ENCODE peak calls at places on chromosomes 12 and 14, in seven cellular contexts. I is cardiac muscle cell, F is colonic mucosa, W is brain microvascular endothelial cell, E is hepatocyte, H is IMR-90, Z is transverse colon. B is an unnamed sample.

GRCh38 chr12:89946518-89946917 is 237.9 kb upstream of the ATP2B1 start:
- DNase-seq in E (no peak), F (peak; percentile 54), I (no peak), H (no peak), Z (peak; percentile 30), W (no peak), B (no peak)

GRCh38 chr12:111330800-111331752 is 37.8 kb downstream of the PHETA1 start:
- DNase-seq in I (peak; percentile 71), E (peak; percentile 65), H (peak; percentile 24), Z (no peak), W (peak; percentile 12), F (no peak), B (peak; percentile 71)

GRCh38 chr14:30551460-30551859 is 7.5 kb upstream of the G2E3 start:
- DNase-seq in F (no peak), H (peak; percentile 50), Z (no peak), I (no peak), E (no peak), W (peak; percentile 22), B (no peak)

GRCh38 chr12:52249041-52249461 is 16.0 kb downstream of the KRT7 start:
- DNase-seq in H (no peak), F (no peak), Z (no peak), W (no peak), E (no peak), I (no peak), B (no peak)

GRCh38 chr14:100873083-100873482 is 30.4 kb downstream of the RTL1 start:
- DNase-seq in I (no peak), F (no peak), W (no peak), Z (no peak), E (no peak), H (no peak), B (no peak)

GRCh38 chr12:10501031-10501430 is 4.7 kb upstream of the EIF2S3B start:
- DNase-seq in H (no peak), E (no peak), W (no peak), I (peak; percentile 38), Z (no peak), F (no peak), B (peak; percentile 28)

GRCh38 chr12:50182461-50182860 is 15.3 kb upstream of the CERS5 start:
- DNase-seq in Z (no peak), I (no peak), F (no peak), W (no peak), H (no peak), E (no peak), B (no peak)

GRCh38 chr12:88579572-88579940 is 715 bp downstream of the KITLG start:
- DNase-seq in Z (peak; percentile 56), H (no peak), W (peak; percentile 13), E (peak; percentile 54), F (peak; percentile 67), I (peak; percentile 54), B (no peak)

GRCh38 chr12:80837342-80837978 is 100.3 kb downstream of the LIN7A start:
- DNase-seq in I (peak; percentile 79), H (peak; percentile 76), F (no peak), E (peak; percentile 62), W (peak; percentile 77), Z (no peak), B (peak; percentile 83)

GRCh38 chr12:46524778-46525177 is 152.2 kb upstream of the SLC38A2 start:
- DNase-seq in I (peak; percentile 97), W (peak; percentile 60), F (peak; percentile 62), Z (peak; percentile 75), E (peak; percentile 70), H (peak; percentile 92), B (peak; percentile 98)

GRCh38 chr12:80269953-80270552 is 170.7 kb downstream of the OTOGL start:
- DNase-seq in E (peak; percentile 63), Z (no peak), F (no peak), H (peak; percentile 60), W (peak; percentile 41), I (peak; percentile 66), B (peak; percentile 73)

GRCh38 chr14:89276424-89276975 is 140.5 kb downstream of the FOXN3 start:
- DNase-seq in W (peak; percentile 83), Z (peak; percentile 33), F (no peak), E (no peak), I (peak; percentile 16), H (peak; percentile 76), B (peak; percentile 27)

GRCh38 chr12:110039085-110039807 is 9.1 kb downstream of the C12orf76 start:
- DNase-seq in W (peak; percentile 90), F (peak; percentile 59), E (peak; percentile 80), Z (peak; percentile 44), H (peak; percentile 98), I (peak; percentile 85), B (peak; percentile 88)

GRCh38 chr12:93007539-93007938 is 78.4 kb upstream of the EEA1 start:
- DNase-seq in Z (no peak), E (no peak), W (no peak), F (no peak), I (peak; percentile 40), H (no peak), B (no peak)

GRCh38 chr12:120980800-120981368 is 2.5 kb downstream of the HNF1A start:
- DNase-seq in Z (peak; percentile 71), I (no peak), W (no peak), E (peak; percentile 63), F (peak; percentile 71), H (no peak), B (no peak)

GRCh38 chr12:47360771-47361388 is 281.1 kb upstream of the AMIGO2 start:
- DNase-seq in Z (no peak), E (no peak), W (no peak), F (no peak), I (peak; percentile 37), H (no peak), B (peak; percentile 13)

GRCh38 chr12:132638541-132639408 is 20.2 kb downstream of the P2RX2 start:
- DNase-seq in H (peak; percentile 60), I (peak; percentile 74), E (peak; percentile 84), F (no peak), Z (no peak), W (peak; percentile 53), B (peak; percentile 69)

GRCh38 chr12:118884226-118884625 is 97.1 kb upstream of the SRRM4 start:
- DNase-seq in Z (no peak), H (no peak), F (no peak), I (no peak), E (no peak), W (no peak), B (peak; percentile 5)

GRCh38 chr12:45014396-45014795 is 36.5 kb downstream of the DBX2 start:
- DNase-seq in I (no peak), W (no peak), Z (no peak), H (no peak), E (no peak), F (no peak), B (no peak)

GRCh38 chr12:57836442-57837375 is 9.8 kb downstream of the CTDSP2 start:
- DNase-seq in F (peak; percentile 80), Z (peak; percentile 71), H (peak; percentile 86), E (peak; percentile 71), I (peak; percentile 95), W (peak; percentile 80), B (peak; percentile 95)

GRCh38 chr12:48281811-48282210 is 68.9 kb downstream of the ZNF641 start:
- DNase-seq in F (no peak), W (no peak), I (no peak), Z (no peak), E (no peak), H (no peak), B (no peak)

GRCh38 chr14:90302529-90303303 is 29.0 kb downstream of the NRDE2 start:
- DNase-seq in F (no peak), I (peak; percentile 16), W (no peak), Z (no peak), H (no peak), E (no peak), B (no peak)
- H3K4me3 ChIP-seq in F (no peak overlapping the region), I (no peak overlapping the region), W (no peak overlapping the region), Z (no peak overlapping the region), H (no peak overlapping the region), E (no peak overlapping the region), B (no peak overlapping the region)

GRCh38 chr12:20476551-20476950 is 108.2 kb downstream of the PDE3A start:
- DNase-seq in Z (no peak), E (no peak), W (no peak), H (no peak), I (no peak), F (no peak), B (no peak)

GRCh38 chr12:20473133-20473532 is 104.8 kb downstream of the PDE3A start:
- DNase-seq in F (no peak), I (no peak), H (no peak), W (no peak), E (no peak), Z (no peak), B (peak; percentile 50)

GRCh38 chr12:20477691-20478090 is 109.4 kb downstream of the PDE3A start:
- DNase-seq in I (peak; percentile 56), W (no peak), E (no peak), F (no peak), Z (no peak), H (peak; percentile 1), B (peak; percentile 45)

GRCh38 chr12:20474443-20474842 is 106.1 kb downstream of the PDE3A start:
- DNase-seq in H (peak; percentile 8), F (no peak), I (peak; percentile 73), W (no peak), E (no peak), Z (no peak), B (peak; percentile 77)

DNA sequence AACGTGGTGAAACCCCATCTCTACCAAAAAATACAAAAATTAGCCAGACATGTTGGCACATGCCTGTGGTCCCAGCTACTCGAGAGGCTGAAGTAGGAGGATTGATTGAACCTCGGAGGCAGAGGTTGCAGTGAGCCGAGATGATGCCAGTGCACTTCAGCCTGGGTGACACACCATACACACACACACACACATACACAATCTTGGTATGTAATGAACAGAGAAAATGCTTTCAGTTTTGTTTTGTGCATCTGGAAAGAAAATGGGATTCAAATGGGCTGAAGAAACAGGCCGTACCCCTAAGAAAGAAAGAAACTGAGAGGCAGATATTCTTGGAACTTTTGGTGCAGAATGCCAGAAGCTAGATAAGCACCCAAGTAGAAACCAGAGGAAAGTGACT is 107.2 kb downstream of the PDE3A start:
- DNase-seq in I (peak; percentile 74), H (peak; percentile 36), F (no peak), E (no peak), Z (no peak), W (peak; percentile 62), B (peak; percentile 70)
- TF ChIP-seq CTCF in I (no peak), H (no peak), F (no peak), E (no peak), Z (no peak), W (no peak), B (no peak)

GRCh38 chr12:16607895-16608294 is 1.9 kb upstream of the LMO3 start:
- DNase-seq in F (no peak), W (no peak), I (no peak), E (no peak), H (no peak), Z (no peak), B (no peak)
- H3K4me3 ChIP-seq in F (no peak overlapping the region), W (no peak overlapping the region), I (peak overlapping the region; percentile 86), E (no peak overlapping the region), H (no peak overlapping the region), Z (no peak overlapping the region), B (no peak overlapping the region)

GRCh38 chr12:107515446-107515958 is 170.1 kb upstream of the PWP1 start:
- DNase-seq in E (peak; percentile 50), W (peak; percentile 95), F (no peak), H (peak; percentile 93), Z (no peak), I (peak; percentile 67), B (peak; percentile 74)
- TF ChIP-seq CTCF in E (no peak), W (no peak), F (no peak), H (no peak), Z (no peak), I (no peak), B (no peak)